ENCODE peak calls at places on chromosomes 2 and 18, in four cellular contexts. B, N, S and A are unnamed samples.

GRCh38 chr2:20614201-20615045 is 36.5 kb downstream of the HS1BP3 start:
- DNase-seq in B (peak; percentile 88), N (no peak), S (no peak), A (no peak)

GRCh38 chr18:76803814-76804213 is 18.5 kb upstream of the ZNF236 start:
- DNase-seq in B (peak; percentile 91), N (peak; percentile 63), S (peak; percentile 73), A (peak; percentile 58)

GRCh38 chr2:29528891-29529520 is 392.4 kb downstream of the ALK start:
- DNase-seq in B (no peak), N (peak; percentile 49), S (peak; percentile 53), A (peak; percentile 32)

GRCh38 chr18:78813898-78814297 is 165.7 kb upstream of the SALL3 start:
- DNase-seq in B (no peak), N (no peak), S (no peak), A (no peak)

GRCh38 chr18:70362258-70362657 is 73.4 kb downstream of the SOCS6 start:
- DNase-seq in B (no peak), N (no peak), S (no peak), A (no peak)

GRCh38 chr2:138493334-138493733 is 8.2 kb upstream of the SPOPL start:
- DNase-seq in B (peak; percentile 78), N (no peak), S (no peak), A (no peak)

GRCh38 chr2:237798236-237799059 is at the start of gene RBM44:
- DNase-seq in B (no peak), N (no peak), S (no peak), A (no peak)

GRCh38 chr2:160269365-160269764 is 69.3 kb upstream of the ITGB6 start:
- DNase-seq in B (no peak), N (no peak), S (no peak), A (no peak)

GRCh38 chr2:197233473-197233872 is 77.1 kb downstream of the ANKRD44 start:
- DNase-seq in B (no peak), N (no peak), S (no peak), A (no peak)

GRCh38 chr2:220857371-220857770 is 714.7 kb downstream of the EPHA4 start:
- DNase-seq in B (no peak), N (no peak), S (no peak), A (no peak)

GRCh38 chr2:45468279-45468678 is 142.8 kb downstream of the SRBD1 start:
- DNase-seq in B (no peak), N (no peak), S (no peak), A (no peak)

GRCh38 chr2:88828397-88829137 is 137.1 kb downstream of the RPIA start:
- DNase-seq in B (no peak), N (peak; percentile 57), S (no peak), A (no peak)

GRCh38 chr2:58436842-58437241 is 195.7 kb upstream of the FANCL start:
- DNase-seq in B (no peak), N (no peak), S (peak; percentile 32), A (no peak)

GRCh38 chr18:3213231-3214059 is 6.3 kb downstream of the MYOM1 start:
- DNase-seq in B (no peak), N (peak; percentile 45), S (no peak), A (peak; percentile 72)

GRCh38 chr2:197504000-197504399 is 3.8 kb downstream of the HSPE1 start:
- DNase-seq in B (no peak), N (no peak), S (no peak), A (no peak)

GRCh38 chr18:36580874-36581750 is 247.7 kb downstream of the TPGS2 start:
- DNase-seq in B (no peak), N (peak; percentile 63), S (no peak), A (no peak)

GRCh38 chr2:120783969-120784372 is 48.3 kb downstream of the GLI2 start:
- DNase-seq in B (no peak), N (no peak), S (no peak), A (no peak)

GRCh38 chr2:194424683-194425209 is 1232.3 kb upstream of the SLC39A10 start:
- DNase-seq in B (no peak), N (no peak), S (no peak), A (no peak)

GRCh38 chr2:207819839-207820784 is 50.4 kb upstream of the FZD5 start:
- DNase-seq in B (peak; percentile 29), N (no peak), S (peak; percentile 89), A (no peak)

GRCh38 chr18:48227206-48227605 is 182.0 kb downstream of the ZBTB7C start:
- DNase-seq in B (no peak), N (no peak), S (no peak), A (no peak)

GRCh38 chr2:22355816-22356433 is 1029.1 kb upstream of the KLHL29 start:
- DNase-seq in B (peak; percentile 96), N (peak; percentile 2), S (peak; percentile 60), A (peak; percentile 21)

GRCh38 chr18:29749699-29750098 is 1292.8 kb downstream of the DSC3 start:
- DNase-seq in B (no peak), N (peak; percentile 38), S (peak; percentile 14), A (no peak)

GRCh38 chr2:66436546-66436945 is 1.6 kb downstream of the MEIS1 start:
- DNase-seq in B (no peak), N (no peak), S (no peak), A (no peak)

GRCh38 chr2:66434679-66435548 is at the start of gene MEIS1:
- DNase-seq in B (peak; percentile 92), N (peak; percentile 99), S (peak; percentile 94), A (peak; percentile 51)

GRCh38 chr2:66435963-66436362 is 1.0 kb downstream of the MEIS1 start:
- DNase-seq in B (no peak), N (no peak), S (no peak), A (no peak)

GRCh38 chr2:66433945-66434678 is 813 bp upstream of the MEIS1 start:
- DNase-seq in B (peak; percentile 86), N (peak; percentile 82), S (peak; percentile 87), A (peak; percentile 12)

GRCh38 chr2:66435549-66435875 is 587 bp downstream of the MEIS1 start:
- DNase-seq in B (no peak), N (peak; percentile 55), S (no peak), A (no peak)
- H3K4me3 ChIP-seq in B (peak overlapping the region; percentile 97), N (peak overlapping the region; percentile 92), S (peak overlapping the region; percentile 35), A (no peak overlapping the region)

DNA sequence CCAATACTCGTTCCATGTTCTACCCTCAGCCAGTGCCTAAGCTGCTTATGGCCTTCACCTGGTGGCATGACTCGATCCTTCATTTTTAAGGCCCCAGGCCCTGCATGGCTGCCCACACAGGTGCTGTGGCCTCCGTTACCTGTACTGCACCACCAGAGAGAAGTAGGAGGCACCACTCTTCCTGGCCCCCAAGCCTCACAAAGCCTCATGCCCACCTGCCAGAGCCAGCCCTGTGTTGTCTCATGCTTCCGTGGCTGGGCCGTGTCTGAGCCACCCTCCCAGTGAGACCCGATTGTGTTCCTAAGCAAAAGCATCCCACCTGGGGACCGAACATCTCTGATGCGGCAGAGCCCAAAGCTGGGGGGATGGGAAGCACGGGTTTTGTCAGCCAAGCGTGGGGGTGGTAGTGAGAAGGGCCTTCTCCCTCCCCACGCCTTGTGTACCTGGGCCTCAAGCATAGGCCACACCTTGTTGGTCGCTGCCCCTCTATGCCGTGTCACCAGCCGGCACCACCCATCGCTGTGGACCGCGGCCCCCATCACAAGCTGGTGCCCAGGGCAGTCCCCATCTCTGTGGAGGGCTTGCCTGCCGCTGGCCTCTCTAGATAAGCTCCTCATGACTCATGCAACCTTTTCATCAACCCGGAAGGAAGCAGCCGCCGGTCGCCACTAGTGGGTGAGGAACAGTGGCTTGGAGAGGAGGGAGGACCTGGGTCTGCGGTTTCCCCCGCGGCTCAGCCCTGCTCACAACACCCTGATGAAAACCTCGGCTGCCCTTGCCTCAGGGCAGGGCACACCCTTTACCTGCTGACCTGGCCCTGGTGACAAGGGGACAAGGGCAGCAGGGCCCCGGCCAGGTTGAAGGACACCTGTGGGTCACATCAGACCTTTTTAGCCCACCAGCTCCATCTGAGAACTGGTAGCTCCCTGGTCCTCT is 2.7 kb upstream of the RNPEPL1 start:
- DNase-seq in B (peak; percentile 66), N (peak; percentile 67), S (peak; percentile 94), A (peak; percentile 85)
- H3K4me3 ChIP-seq in B (no peak overlapping the region), N (peak overlapping the region; percentile 16), S (no peak overlapping the region), A (peak overlapping the region; percentile 57)

DNA sequence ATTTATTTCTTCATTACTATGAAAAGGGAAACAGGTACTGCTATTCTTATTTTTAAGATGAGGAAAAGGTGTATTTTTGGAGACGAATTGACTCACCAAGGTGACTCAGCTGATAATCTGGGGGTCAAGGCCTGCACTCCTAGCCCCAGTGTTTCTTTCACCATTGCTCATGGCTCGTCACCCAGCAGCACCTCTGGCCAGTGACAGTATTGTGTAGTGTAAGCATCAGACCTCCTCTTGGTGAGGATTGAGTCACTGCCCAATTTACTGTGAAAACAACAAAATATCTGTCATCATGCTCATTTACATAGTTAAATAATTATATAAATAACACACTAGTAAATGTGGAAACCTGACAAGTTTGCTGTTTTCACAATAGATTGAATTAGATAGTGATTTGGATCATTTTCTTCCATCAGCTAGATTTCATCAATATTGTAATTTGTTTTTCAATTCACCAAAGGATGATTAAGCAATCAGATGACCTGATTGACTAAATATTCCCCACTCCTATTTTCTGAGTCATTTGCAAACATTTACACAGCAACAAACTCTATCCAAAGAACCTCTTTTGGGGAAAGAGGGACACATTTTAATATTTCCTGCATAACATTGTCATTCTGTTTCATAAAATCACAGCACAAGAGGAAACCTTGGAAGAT is 492.8 kb upstream of the RAB12 start:
- DNase-seq in B (no peak), N (peak; percentile 40), S (no peak), A (no peak)
- H3K4me3 ChIP-seq in B (no peak overlapping the region), N (no peak overlapping the region), S (no peak overlapping the region), A (no peak overlapping the region)

DNA sequence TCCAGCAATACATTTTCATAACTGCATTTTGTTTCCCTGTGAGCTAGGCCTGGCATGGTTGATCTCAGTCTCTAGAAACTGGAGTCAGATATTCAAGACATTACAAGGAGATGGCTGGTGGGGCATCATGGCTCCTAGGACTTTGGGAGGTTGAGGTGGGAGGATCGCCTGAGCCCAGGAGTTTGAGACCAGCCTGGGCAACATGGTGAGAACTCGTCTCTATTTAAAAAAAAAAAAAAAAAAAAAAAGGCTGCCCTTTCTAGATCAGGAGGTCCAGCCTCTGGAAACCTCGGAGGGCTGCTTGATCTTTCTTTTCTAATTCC is 362 bp upstream of the VAMP8 start:
- DNase-seq in B (no peak), N (no peak), S (no peak), A (no peak)
- H3K4me3 ChIP-seq in B (peak overlapping the region; percentile 87), N (no peak overlapping the region), S (no peak overlapping the region), A (no peak overlapping the region)

DNA sequence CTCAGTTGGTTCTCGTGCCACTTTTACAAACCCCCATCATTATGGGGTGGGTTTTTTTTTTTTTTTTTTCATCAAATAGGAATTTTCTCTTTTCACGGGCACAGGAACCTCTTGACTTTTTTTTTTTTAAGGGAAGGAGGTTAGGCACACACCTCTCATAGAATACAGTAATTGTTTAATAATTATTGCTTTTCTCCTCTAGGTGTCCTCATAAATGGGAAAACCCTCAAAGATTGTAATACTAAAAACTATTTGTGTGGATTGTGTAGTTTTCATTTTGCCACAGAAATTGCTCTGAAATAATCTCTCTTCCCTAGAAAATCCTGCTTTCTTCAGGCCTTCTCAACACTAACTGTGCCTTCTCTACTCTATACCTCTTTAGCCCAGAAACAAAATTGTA is 147.3 kb downstream of the GREB1L start:
- DNase-seq in B (no peak), N (no peak), S (no peak), A (no peak)
- H3K4me3 ChIP-seq in B (no peak overlapping the region), N (no peak overlapping the region), S (no peak overlapping the region), A (no peak overlapping the region)

GRCh38 chr2:84708442-84708841 is 172.4 kb downstream of the TRABD2A start:
- DNase-seq in B (no peak), N (no peak), S (no peak), A (no peak)

GRCh38 chr2:84717302-84717701 is 163.6 kb downstream of the TRABD2A start:
- DNase-seq in B (no peak), N (no peak), S (no peak), A (no peak)

GRCh38 chr2:84711651-84712050 is 169.2 kb downstream of the TRABD2A start:
- DNase-seq in B (no peak), N (no peak), S (no peak), A (no peak)

GRCh38 chr2:84716564-84716963 is 164.3 kb downstream of the TRABD2A start:
- DNase-seq in B (no peak), N (no peak), S (no peak), A (no peak)

GRCh38 chr2:84713441-84713840 is 167.4 kb downstream of the TRABD2A start:
- DNase-seq in B (no peak), N (no peak), S (no peak), A (no peak)
- H3K4me3 ChIP-seq in B (no peak overlapping the region), N (no peak overlapping the region), S (no peak overlapping the region), A (no peak overlapping the region)